ENCODE peak calls at places on chromosome 20, in four cellular contexts. B is K562, P is GM12878, F is GM12891. C is an unnamed sample.

GRCh38 chr20:57769756-57770155 is 59.9 kb upstream of the PMEPA1 start:
- DNase-seq in P (no peak), F (no peak), B (no peak), C (no peak)

GRCh38 chr20:63191400-63191799 is 24.5 kb downstream of the YTHDF1 start:
- DNase-seq in P (no peak), F (no peak), B (no peak), C (no peak)

GRCh38 chr20:12391099-12391498 is 473.4 kb downstream of the BTBD3 start:
- DNase-seq in F (no peak), P (no peak), B (no peak), C (no peak)

GRCh38 chr20:41058007-41058673 is 29.5 kb downstream of the TOP1 start:
- DNase-seq in F (no peak), B (peak; percentile 80), P (no peak), C (no peak)

GRCh38 chr20:6818033-6818808 is 50.7 kb downstream of the BMP2 start:
- DNase-seq in F (no peak), P (no peak), B (no peak), C (no peak)

GRCh38 chr20:63183422-63184146 is 32.3 kb downstream of the YTHDF1 start:
- DNase-seq in B (peak; percentile 65), P (no peak), F (peak; percentile 75), C (no peak)

GRCh38 chr20:58233881-58234528 is 5.6 kb upstream of the ANKRD60 start:
- DNase-seq in F (no peak), P (no peak), B (peak; percentile 64), C (peak; percentile 17)

GRCh38 chr20:62451156-62451767 is 23.9 kb upstream of the RBBP8NL start:
- DNase-seq in F (no peak), P (no peak), B (no peak), C (no peak)

GRCh38 chr20:63822276-63822696 is 8.8 kb downstream of the ZBTB46 start:
- DNase-seq in F (no peak), P (no peak), B (peak; percentile 75), C (no peak)

GRCh38 chr20:63640086-63640485 is 13.1 kb downstream of the STMN3 start:
- DNase-seq in B (no peak), F (no peak), P (no peak), C (no peak)

GRCh38 chr20:47358672-47359532 is 2.4 kb upstream of the ZMYND8 start:
- DNase-seq in B (peak; percentile 90), P (no peak), F (no peak), C (peak; percentile 72)

GRCh38 chr20:51804754-51805153 is 2.4 kb upstream of the SALL4 start:
- DNase-seq in P (no peak), F (no peak), B (no peak), C (no peak)

GRCh38 chr20:9375221-9375681 is 139.1 kb upstream of the LAMP5 start:
- DNase-seq in P (no peak), B (no peak), F (no peak), C (no peak)

GRCh38 chr20:50191566-50192363 is 1.1 kb downstream of the CEBPB start:
- DNase-seq in B (peak; percentile 68), P (no peak), F (peak; percentile 63), C (peak; percentile 53)

GRCh38 chr20:59678951-59679350 is 74.6 kb downstream of the PHACTR3 start:
- DNase-seq in F (no peak), P (no peak), B (no peak), C (no peak)

GRCh38 chr20:14342910-14343309 is 5.5 kb upstream of the FLRT3 start:
- DNase-seq in F (no peak), P (no peak), B (no peak), C (no peak)

GRCh38 chr20:60257671-60258070 is 299.4 kb downstream of the CDH26 start:
- DNase-seq in B (no peak), F (no peak), P (no peak), C (no peak)

GRCh38 chr20:4813839-4814695 is 92.4 kb downstream of the PRND start:
- DNase-seq in F (peak; percentile 59), B (no peak), P (peak; percentile 91), C (no peak)

GRCh38 chr20:54619181-54619580 is 143.8 kb downstream of the DOK5 start:
- DNase-seq in B (no peak), F (no peak), P (no peak), C (no peak)

GRCh38 chr20:48761023-48761785 is 66.6 kb downstream of the PREX1 start:
- DNase-seq in P (no peak), F (no peak), B (no peak), C (peak; percentile 95)

GRCh38 chr20:58818585-58819285 is 32.0 kb downstream of the GNAS-AS1 start:
- DNase-seq in P (peak; percentile 3), F (no peak), B (no peak), C (no peak)

GRCh38 chr20:32470025-32470861 is 112.1 kb downstream of the ASXL1 start:
- DNase-seq in B (peak; percentile 57), P (no peak), F (peak; percentile 74), C (peak; percentile 22)
- TF ChIP-seq POLR2AphosphoS5 in B (no peak), P (no peak), F (no peak), C (no peak)

DNA sequence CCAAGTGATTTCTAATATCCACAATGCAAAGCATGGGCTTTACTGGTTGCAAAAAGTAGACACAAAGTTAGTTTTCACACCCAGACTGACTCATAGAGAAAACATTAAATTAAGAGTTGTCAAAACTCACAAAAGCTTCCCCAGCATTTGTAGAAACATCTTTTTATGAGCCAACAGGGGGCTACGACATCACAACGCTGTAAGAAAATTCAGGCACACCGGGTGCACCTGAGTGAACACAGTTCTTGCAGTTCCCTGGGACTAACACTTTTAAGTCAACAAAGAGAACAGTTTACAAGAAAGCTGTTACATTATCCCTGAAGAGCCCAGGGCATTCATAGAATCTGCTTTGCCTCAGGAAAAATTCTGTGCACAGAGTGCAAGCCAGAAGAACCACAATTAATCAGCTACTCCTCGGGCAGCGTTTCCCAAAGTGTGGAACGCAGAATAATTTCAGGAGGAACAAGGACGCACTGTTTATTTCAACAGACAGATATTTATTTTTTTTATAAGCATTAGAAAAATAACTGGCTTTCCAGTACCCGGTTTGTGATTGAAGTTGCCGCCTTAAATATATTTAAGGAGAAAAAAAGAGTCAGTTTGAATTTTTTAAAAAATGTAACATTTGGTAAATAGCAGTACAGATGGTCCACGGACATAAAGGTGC is 1.2 kb downstream of the NCOA5 start:
- DNase-seq in F (no peak), B (peak; percentile 40), P (no peak), C (no peak)
- TF ChIP-seq SPI1 in F (no peak), B (no peak), P (no peak), C (no peak)

GRCh38 chr20:10653593-10654288 is 20.1 kb downstream of the JAG1 start:
- DNase-seq in F (no peak), P (peak; percentile 50), B (no peak), C (no peak)

GRCh38 chr20:10656270-10656669 is 17.5 kb downstream of the JAG1 start:
- DNase-seq in P (no peak), B (no peak), F (no peak), C (no peak)

GRCh38 chr20:10655723-10656122 is 18.1 kb downstream of the JAG1 start:
- DNase-seq in F (no peak), P (no peak), B (no peak), C (no peak)

GRCh38 chr20:10652660-10653191 is 21.1 kb downstream of the JAG1 start:
- DNase-seq in B (no peak), P (no peak), F (no peak), C (no peak)

GRCh38 chr20:10654630-10655029 is 19.2 kb downstream of the JAG1 start:
- DNase-seq in B (no peak), P (peak; percentile 79), F (no peak), C (no peak)
- TF ChIP-seq POLR2AphosphoS5 in B (no peak), P (no peak), F (no peak), C (no peak)

DNA sequence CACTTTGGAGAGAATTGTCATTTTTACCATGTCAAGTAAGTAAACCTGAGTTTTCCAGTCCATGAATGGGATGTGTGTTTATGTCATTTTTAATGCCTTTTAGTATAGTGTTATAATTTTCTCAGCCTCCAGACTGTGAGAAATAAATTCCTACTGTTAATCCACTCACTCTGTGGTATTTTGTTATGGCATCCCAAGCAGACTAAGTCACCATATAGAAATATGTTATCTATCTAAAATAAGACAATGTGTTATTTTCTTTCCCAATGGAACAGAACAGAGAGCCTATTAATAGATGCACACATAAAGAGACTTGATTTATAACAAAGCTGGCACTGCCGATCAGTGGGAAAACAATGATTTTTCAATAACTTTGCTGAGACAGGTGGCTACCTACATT is 70.2 kb upstream of the SLC4A11 start:
- DNase-seq in B (no peak), F (no peak), P (no peak), C (no peak)
- TF ChIP-seq SPI1 in B (no peak), F (no peak), P (no peak), C (no peak)

GRCh38 chr20:34082232-34082887 is 29.7 kb downstream of the EIF2S2 start:
- DNase-seq in F (no peak), P (no peak), B (no peak), C (no peak)

GRCh38 chr20:34083781-34084180 is 28.3 kb downstream of the EIF2S2 start:
- DNase-seq in P (no peak), B (no peak), F (no peak), C (no peak)

GRCh38 chr20:34084227-34084923 is 27.7 kb downstream of the EIF2S2 start:
- DNase-seq in B (peak; percentile 53), P (no peak), F (no peak), C (no peak)

GRCh38 chr20:34085544-34086040 is 26.5 kb downstream of the EIF2S2 start:
- DNase-seq in B (peak; percentile 93), P (no peak), F (no peak), C (no peak)

GRCh38 chr20:34083137-34083536 is 28.9 kb downstream of the EIF2S2 start:
- DNase-seq in F (no peak), B (peak; percentile 83), P (no peak), C (no peak)
- TF ChIP-seq POLR2AphosphoS5 in F (no peak), B (no peak), P (no peak), C (no peak)

GRCh38 chr20:36542516-36543186 is 1.3 kb downstream of the MYL9 start:
- DNase-seq in P (no peak), F (no peak), B (no peak), C (no peak)

GRCh38 chr20:36546111-36546736 is 4.9 kb downstream of the MYL9 start:
- DNase-seq in P (no peak), B (peak; percentile 55), F (no peak), C (no peak)

GRCh38 chr20:36543187-36544133 is 2.1 kb downstream of the MYL9 start:
- DNase-seq in B (no peak), P (no peak), F (no peak), C (no peak)

GRCh38 chr20:36542019-36542488 is 735 bp downstream of the MYL9 start:
- DNase-seq in B (peak; percentile 62), F (no peak), P (no peak), C (no peak)

DNA sequence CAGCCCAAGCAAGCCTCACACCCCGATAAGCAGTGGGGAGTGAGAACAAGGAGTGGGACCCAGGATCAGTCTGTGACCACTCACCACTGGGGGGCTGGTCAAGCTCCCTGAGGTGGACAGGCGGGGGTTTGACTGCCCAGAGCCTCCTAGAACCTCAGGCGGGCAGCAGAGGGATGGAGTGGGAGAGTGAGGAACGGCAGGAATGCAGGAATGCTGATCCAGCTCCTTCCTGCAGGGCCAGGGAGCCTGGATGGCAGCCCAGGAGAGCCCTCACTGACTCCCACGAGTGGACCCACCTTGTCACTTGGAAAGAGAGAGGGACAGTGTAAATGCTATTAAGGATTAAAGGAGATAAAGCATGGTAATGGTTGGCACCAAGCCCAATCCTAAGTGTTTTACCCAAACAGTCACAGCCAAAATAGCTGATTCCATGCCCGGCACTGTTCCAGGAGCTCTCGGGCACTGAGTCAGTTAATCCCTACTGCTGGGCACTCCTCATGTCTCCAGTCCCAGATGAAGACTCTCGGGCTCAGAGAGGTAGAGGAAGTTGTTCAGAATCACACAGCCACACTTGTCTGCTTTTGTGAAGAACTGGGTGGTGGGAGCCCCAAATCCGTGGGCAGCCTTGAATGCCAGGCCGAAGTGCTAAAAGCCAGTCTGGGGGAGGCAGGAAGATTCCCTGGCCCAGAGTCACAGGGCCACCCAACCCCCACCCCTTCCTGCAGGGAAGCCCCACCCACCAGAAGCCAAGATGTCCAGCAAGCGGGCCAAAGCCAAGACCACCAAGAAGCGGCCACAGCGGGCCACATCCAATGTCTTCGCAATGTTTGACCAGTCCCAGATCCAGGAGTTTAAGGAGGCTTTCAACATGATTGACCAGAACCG is 3.1 kb downstream of the MYL9 start:
- DNase-seq in B (no peak), P (no peak), F (no peak), C (no peak)
- TF ChIP-seq SPI1 in B (no peak), P (no peak), F (no peak), C (no peak)

C was measured in HL-60.